ENCODE peak calls at places on chromosomes 1 and 21, in five cellular contexts. G is left ventricle myocardium inferior; K is Right ventricle myocardium superior; E is activated T-cell treated with anti-CD3 and anti-CD28 coated beads, Interleukin-2, amount 50 U/mL, for 48 hours; A is AG08396. L is an unnamed sample.

GRCh38 chr1:34166191-34167090 is 1.4 kb upstream of the CSMD2 start:
- DNase-seq in G (no peak), K (no peak), E (no peak), A (peak; percentile 49), L (no peak)

GRCh38 chr1:147534386-147534785 is 6.9 kb upstream of the BCL9 start:
- DNase-seq in G (no peak), K (no peak), E (no peak), A (no peak), L (peak; percentile 10)

GRCh38 chr1:55289042-55289441 is 73.9 kb upstream of the USP24 start:
- DNase-seq in G (no peak), K (no peak), E (no peak), A (no peak), L (no peak)

GRCh38 chr1:230103341-230104173 is 36.5 kb downstream of the GALNT2 start:
- DNase-seq in G (no peak), K (no peak), E (no peak), A (no peak), L (no peak)

GRCh38 chr1:63787875-63788274 is 14.1 kb downstream of the ROR1 start:
- DNase-seq in G (no peak), K (no peak), E (no peak), A (no peak), L (peak; percentile 2)

GRCh38 chr1:9351654-9352271 is 59.1 kb downstream of the SPSB1 start:
- DNase-seq in G (no peak), K (no peak), E (no peak), A (no peak), L (no peak)

GRCh38 chr1:61757945-61758344 is 15.7 kb downstream of the PATJ start:
- DNase-seq in G (no peak), K (no peak), E (no peak), A (peak; percentile 38), L (no peak)

GRCh38 chr1:92494485-92495141 is 7.9 kb upstream of the GFI1 start:
- DNase-seq in G (no peak), K (no peak), E (no peak), A (no peak), L (no peak)

GRCh38 chr1:95095833-95096217 is 21.3 kb upstream of the TLCD4 start:
- DNase-seq in G (no peak), K (no peak), E (no peak), A (no peak), L (no peak)

GRCh38 chr1:57796609-57797008 is 372.7 kb upstream of the DAB1 start:
- DNase-seq in G (no peak), K (no peak), E (no peak), A (no peak), L (peak; percentile 30)

GRCh38 chr1:204442376-204443259 is 31.0 kb upstream of the PPP1R15B start:
- DNase-seq in G (no peak), K (peak; percentile 35), E (no peak), A (no peak), L (no peak)

GRCh38 chr1:157274698-157275534 is 136.7 kb upstream of the ETV3 start:
- DNase-seq in G (no peak), K (no peak), E (no peak), A (peak; percentile 46), L (peak; percentile 43)

GRCh38 chr21:14686466-14687276 is 140.6 kb upstream of the SAMSN1 start:
- DNase-seq in G (no peak), K (no peak), E (no peak), A (no peak), L (no peak)

GRCh38 chr1:109770331-109771095 is 6.8 kb upstream of the EPS8L3 start:
- DNase-seq in G (peak; percentile 36), K (peak; percentile 59), E (no peak), A (no peak), L (peak; percentile 7)

GRCh38 chr21:43311303-43311817 is 115.6 kb downstream of the SIK1 start:
- DNase-seq in G (no peak), K (peak; percentile 16), E (no peak), A (no peak), L (no peak)

GRCh38 chr1:216765346-216766300 is 42.4 kb upstream of the ESRRG start:
- DNase-seq in G (no peak), K (no peak), E (no peak), A (no peak), L (no peak)

GRCh38 chr1:206468571-206468970 is 1.7 kb upstream of the IKBKE start:
- DNase-seq in G (no peak), K (no peak), E (no peak), A (no peak), L (no peak)

GRCh38 chr21:16945580-16945979 is 567.3 kb upstream of the CXADR start:
- DNase-seq in G (no peak), K (no peak), E (no peak), A (no peak), L (no peak)

GRCh38 chr1:22502167-22502566 is 50.5 kb downstream of the ZBTB40 start:
- DNase-seq in G (no peak), K (no peak), E (no peak), A (no peak), L (no peak)

GRCh38 chr1:226821719-226822085 is 48.7 kb upstream of the PSEN2 start:
- DNase-seq in G (no peak), K (no peak), E (no peak), A (no peak), L (no peak)

GRCh38 chr21:42974832-42975820 is 764 bp downstream of the PKNOX1 start:
- DNase-seq in G (peak; percentile 78), K (peak; percentile 74), E (peak; percentile 69), A (peak; percentile 90), L (peak; percentile 72)

GRCh38 chr1:229094476-229095311 is 176.2 kb upstream of the RAB4A start:
- DNase-seq in G (no peak), K (no peak), E (no peak), A (no peak), L (no peak)